ENCODE peak calls at places on chromosomes 11 and 22, in four cellular contexts. Z is effector CD4-positive, alpha-beta T cell; U is stimulated activated CD8-positive, alpha-beta memory T cell treated with anti-CD3 and anti-CD28 coated beads, Interleukin-2, amount 100 ng/mL, for 1 hour; R is right cardiac atrium. F is an unnamed sample.

GRCh38 chr11:118448294-118448693 is 12.0 kb downstream of the KMT2A start:
- DNase-seq in Z (no peak), U (no peak), R (no peak), F (no peak)

GRCh38 chr11:16561150-16561549 is 177.3 kb upstream of the C11orf58 start:
- DNase-seq in Z (no peak), R (no peak), U (no peak), F (peak)

GRCh38 chr11:107565219-107565937 is at the start of gene ALKBH8:
- DNase-seq in R (peak), Z (peak), U (peak), F (peak)

GRCh38 chr11:113021111-113021510 is 59.9 kb downstream of the NCAM1 start:
- DNase-seq in Z (no peak), U (no peak), R (no peak), F (peak)

GRCh38 chr22:27990879-27991278 is 71.8 kb upstream of the PITPNB start:
- DNase-seq in R (peak), U (no peak), Z (no peak), F (no peak)

GRCh38 chr11:126654886-126655806 is 299.7 kb downstream of the ST3GAL4 start:
- DNase-seq in U (no peak), R (no peak), Z (no peak), F (no peak)

GRCh38 chr22:24429411-24430365 is 2.3 kb downstream of the ADORA2A start:
- DNase-seq in U (no peak), R (peak), Z (peak), F (no peak)

GRCh38 chr22:40452730-40453487 is 82.5 kb downstream of the SGSM3 start:
- DNase-seq in R (no peak), U (no peak), Z (no peak), F (no peak)

GRCh38 chr11:75269367-75269660 is 28.7 kb downstream of the TPBGL start:
- DNase-seq in U (no peak), Z (no peak), R (no peak), F (no peak)

GRCh38 chr11:130359419-130359818 is 44.7 kb upstream of the ZBTB44 start:
- DNase-seq in R (no peak), Z (no peak), U (no peak), F (no peak)

GRCh38 chr11:132042296-132042695 is 671.9 kb downstream of the NTM start:
- DNase-seq in R (no peak), Z (no peak), U (no peak), F (no peak)

GRCh38 chr11:111407652-111408051 is 28.6 kb upstream of the POU2AF1 start:
- DNase-seq in U (no peak), Z (no peak), R (no peak), F (no peak)

GRCh38 chr11:77821349-77821851 is 456 bp downstream of the AAMDC start:
- DNase-seq in R (peak), U (no peak), Z (peak), F (no peak)

F was measured in COLO829.